ENCODE peak calls at places on chromosomes 7 and 10, in four cellular contexts. T is upper lobe of left lung, H is suprapubic skin, K is heart left ventricle. S is an unnamed sample.

GRCh38 chr10:72637398-72637857 is 11.5 kb upstream of the MICU1 start:
- DNase-seq in T (peak; percentile 57), H (no peak), K (peak; percentile 70), S (peak; percentile 21)

GRCh38 chr7:56092789-56093531 is at the start of gene PHKG1:
- DNase-seq in T (peak; percentile 60), H (peak; percentile 86), K (peak; percentile 86), S (peak; percentile 94)

GRCh38 chr10:642186-642890 is 47.1 kb downstream of the DIP2C start:
- DNase-seq in T (no peak), H (peak; percentile 41), K (peak; percentile 21), S (no peak)

GRCh38 chr7:143351060-143351459 is 11.5 kb downstream of the FAM131B start:
- DNase-seq in T (no peak), H (no peak), K (no peak), S (peak; percentile 28)

GRCh38 chr7:133934974-133935330 is 192.2 kb upstream of the LRGUK start:
- DNase-seq in T (no peak), H (no peak), K (no peak), S (no peak)

GRCh38 chr10:91630592-91630991 is 2.3 kb downstream of the PPP1R3C start:
- DNase-seq in T (no peak), H (no peak), K (no peak), S (no peak)

GRCh38 chr10:62806246-62806645 is 1.7 kb downstream of the ADO start:
- DNase-seq in T (no peak), H (no peak), K (no peak), S (no peak)

GRCh38 chr7:133003052-133003910 is 78.6 kb downstream of the CHCHD3 start:
- DNase-seq in T (no peak), H (no peak), K (no peak), S (no peak)

DNA sequence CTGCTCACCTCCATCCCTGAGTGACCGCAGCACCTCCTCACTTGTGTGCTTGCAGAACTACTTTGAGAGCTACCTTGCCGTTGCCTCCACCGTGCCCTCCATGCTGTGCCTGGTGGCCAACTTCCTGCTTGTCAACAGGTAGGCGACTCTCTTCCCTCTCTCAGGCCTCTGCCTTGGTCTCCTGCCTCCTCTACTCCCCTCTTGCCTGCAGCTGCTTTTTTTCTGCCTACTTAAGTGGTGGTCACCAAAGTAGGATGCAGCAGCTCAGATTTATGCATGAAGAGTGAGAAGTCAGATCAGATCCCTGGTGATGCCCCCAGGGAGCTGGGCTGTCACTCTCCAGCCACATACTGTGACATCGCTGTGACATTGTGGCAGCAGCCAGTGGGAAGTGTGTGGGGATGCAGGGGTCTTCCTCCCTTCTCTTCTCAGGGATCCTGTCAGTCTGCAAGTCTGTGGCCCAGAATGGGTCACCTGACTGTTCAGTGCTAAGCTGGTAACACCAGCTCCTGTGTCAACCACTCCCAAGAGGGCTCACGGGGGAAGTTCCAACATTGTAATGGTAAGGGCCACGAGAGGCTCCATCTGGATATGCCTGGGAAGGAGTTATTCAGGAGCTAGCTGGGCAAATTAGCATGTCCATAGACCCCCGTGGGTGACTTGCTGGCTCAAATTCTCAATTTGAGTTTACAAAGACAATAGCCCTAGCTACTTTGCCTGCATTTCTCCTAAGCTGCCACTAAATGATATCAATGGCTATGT is 25.3 kb downstream of the SLC29A3 start:
- DNase-seq in T (no peak), H (no peak), K (no peak), S (no peak)
- H3K4me3 ChIP-seq in T (no peak overlapping the region), H (no peak overlapping the region), K (no peak overlapping the region), S (no peak overlapping the region)

GRCh38 chr10:123101844-123102243 is 33.9 kb upstream of the HMX3 start:
- DNase-seq in T (no peak), H (no peak), K (no peak), S (no peak)

GRCh38 chr10:123096452-123096851 is 39.3 kb upstream of the HMX3 start:
- DNase-seq in T (no peak), H (no peak), K (no peak), S (no peak)

GRCh38 chr10:123093489-123093888 is 42.3 kb upstream of the HMX3 start:
- DNase-seq in T (no peak), H (no peak), K (no peak), S (no peak)

GRCh38 chr10:123100030-123100762 is 35.6 kb upstream of the HMX3 start:
- DNase-seq in T (no peak), H (no peak), K (no peak), S (no peak)

DNA sequence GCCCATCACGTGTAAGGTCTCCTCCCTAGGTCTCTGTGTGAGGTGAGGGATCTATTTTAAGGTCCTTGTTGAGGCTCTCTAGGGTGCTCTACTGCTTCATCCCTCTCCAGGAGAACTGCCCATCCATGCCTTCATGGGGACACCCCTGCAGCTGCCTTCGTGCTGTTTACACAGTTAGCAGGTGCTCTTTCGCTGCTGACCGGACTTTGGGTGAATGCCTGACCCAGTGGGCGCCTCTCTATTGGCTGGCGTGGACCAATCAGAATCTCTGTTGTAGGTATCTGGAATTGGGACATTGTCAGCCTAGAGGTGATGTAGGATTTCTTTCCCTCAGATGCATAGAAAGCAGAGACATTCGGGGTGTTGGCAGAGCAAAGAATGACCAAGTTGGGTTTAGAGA is 38.7 kb upstream of the HMX3 start:
- DNase-seq in T (no peak), H (no peak), K (no peak), S (no peak)
- TF ChIP-seq POLR2A in T (no peak), H (no peak), K (no peak), S (no peak)

GRCh38 chr7:23546897-23547572 is 15.3 kb upstream of the TRA2A start:
- DNase-seq in T (peak; percentile 71), H (peak; percentile 78), K (peak; percentile 65), S (peak; percentile 80)
- TF ChIP-seq CTCF in T (peak; percentile 95), H (peak; percentile 84), K (peak; percentile 91), S (peak; percentile 77)

DNA sequence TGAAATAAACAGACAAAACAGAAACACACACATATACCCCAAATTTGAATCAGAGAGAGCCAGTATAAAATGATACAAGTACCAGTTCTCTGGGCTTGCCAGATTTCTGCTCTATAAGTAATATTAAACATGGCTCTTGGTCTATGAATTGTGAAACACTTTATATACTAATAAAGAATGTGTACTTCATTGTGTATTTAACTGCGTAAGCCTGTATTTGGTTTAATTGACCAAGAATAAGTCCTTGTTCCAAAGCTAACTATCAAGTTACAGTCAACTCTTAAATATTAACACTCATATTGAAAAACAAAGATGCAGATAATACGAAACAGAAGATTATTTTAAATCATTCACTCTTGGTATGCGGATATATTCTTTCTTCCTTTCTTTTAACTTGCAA is 8.7 kb downstream of the FGFR2 start:
- DNase-seq in T (no peak), H (no peak), K (no peak), S (no peak)
- H3K4me3 ChIP-seq in T (no peak overlapping the region), H (no peak overlapping the region), K (no peak overlapping the region), S (no peak overlapping the region)

GRCh38 chr7:76296743-76297740 is 5.4 kb upstream of the HSPB1 start:
- DNase-seq in T (peak; percentile 92), H (no peak), K (peak; percentile 53), S (peak; percentile 88)

GRCh38 chr7:76293407-76293901 is 9.0 kb upstream of the HSPB1 start:
- DNase-seq in T (no peak), H (no peak), K (no peak), S (no peak)

GRCh38 chr7:76291346-76292205 is 10.9 kb upstream of the HSPB1 start:
- DNase-seq in T (peak; percentile 93), H (peak; percentile 97), K (peak; percentile 94), S (peak; percentile 99)

GRCh38 chr7:76294344-76295024 is 8.0 kb upstream of the HSPB1 start:
- DNase-seq in T (peak; percentile 95), H (peak; percentile 98), K (peak; percentile 99), S (peak; percentile 99)

GRCh38 chr7:76292206-76292573 is 10.3 kb upstream of the HSPB1 start:
- DNase-seq in T (peak; percentile 60), H (no peak), K (no peak), S (peak; percentile 93)
- TF ChIP-seq POLR2A in T (no peak), H (no peak), K (no peak), S (no peak)

DNA sequence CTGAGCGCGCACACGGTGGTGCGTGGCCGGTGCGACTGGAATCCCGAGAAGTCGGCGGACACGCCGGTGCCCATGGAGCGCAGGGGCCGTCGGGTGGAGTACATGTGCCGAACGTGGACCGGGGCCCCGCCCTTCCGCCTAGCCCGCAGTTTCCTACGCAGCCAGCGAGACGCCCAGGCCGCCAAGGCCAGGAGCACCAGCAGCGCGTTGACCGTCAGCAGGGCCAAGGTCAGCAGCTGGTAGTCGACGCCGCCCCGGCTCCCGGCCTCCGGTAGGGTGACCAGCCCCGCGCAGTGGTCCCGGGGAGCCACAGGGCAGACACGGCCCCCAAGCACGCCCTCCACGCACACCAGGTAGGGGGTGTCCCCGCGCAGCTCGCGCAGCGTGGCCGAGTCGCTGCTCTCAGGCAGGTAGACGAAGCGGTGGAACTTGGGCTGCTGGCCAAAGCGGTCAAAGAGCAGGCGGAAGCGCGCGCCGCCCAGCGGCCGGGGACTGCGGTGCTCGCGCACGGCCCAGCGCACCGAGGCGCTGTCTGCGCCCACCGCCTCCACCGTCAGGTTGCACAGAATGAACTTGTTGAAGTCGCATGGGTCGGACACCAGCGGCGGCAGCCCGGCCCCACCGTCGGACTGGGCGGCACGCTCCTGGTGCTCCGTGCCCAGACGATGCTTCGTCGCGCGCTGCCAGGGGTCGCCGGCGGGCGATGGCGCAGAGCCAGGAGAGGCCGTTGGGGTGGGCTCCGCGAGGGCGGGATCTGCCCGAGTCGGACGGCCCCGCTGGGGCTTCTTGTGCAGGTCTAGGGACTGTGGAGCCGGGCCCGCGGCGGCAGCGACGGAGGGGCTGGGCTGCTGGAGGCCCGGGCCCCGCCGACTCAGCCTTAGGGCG is 2.2 kb downstream of the TRIL start:
- DNase-seq in T (peak; percentile 78), H (peak; percentile 85), K (peak; percentile 86), S (peak; percentile 54)
- TF ChIP-seq CTCF in T (peak; percentile 91), H (peak; percentile 76), K (peak; percentile 49), S (no peak)

GRCh38 chr7:17843041-17843440 is 97.3 kb downstream of the SNX13 start:
- DNase-seq in T (no peak), H (no peak), K (no peak), S (no peak)

GRCh38 chr7:17844514-17845196 is 95.6 kb downstream of the SNX13 start:
- DNase-seq in T (no peak), H (no peak), K (no peak), S (no peak)

GRCh38 chr7:17844022-17844421 is 96.3 kb downstream of the SNX13 start:
- DNase-seq in T (no peak), H (no peak), K (no peak), S (no peak)

GRCh38 chr7:17846935-17847334 is 93.4 kb downstream of the SNX13 start:
- DNase-seq in T (no peak), H (no peak), K (no peak), S (no peak)

DNA sequence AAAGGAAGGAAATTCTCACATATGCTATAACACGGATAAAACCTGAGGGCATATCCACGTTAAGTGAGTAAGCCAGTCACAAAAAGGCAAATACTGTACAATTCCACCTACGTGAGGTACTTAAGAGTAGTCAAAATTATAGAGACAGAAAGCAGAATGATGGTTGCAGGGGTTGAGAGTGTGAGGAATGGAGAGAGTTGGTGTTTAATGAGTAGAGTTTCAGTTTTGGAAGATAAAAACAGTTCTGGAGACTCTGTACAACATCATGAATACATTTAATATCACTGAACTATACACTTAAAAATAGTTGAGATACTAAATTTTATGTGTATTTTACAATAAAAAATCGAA is 95.1 kb downstream of the SNX13 start:
- DNase-seq in T (no peak), H (no peak), K (no peak), S (no peak)
- H3K4me3 ChIP-seq in T (no peak overlapping the region), H (no peak overlapping the region), K (no peak overlapping the region), S (no peak overlapping the region)

GRCh38 chr10:122021421-122021820 is 32.5 kb downstream of the TACC2 start:
- DNase-seq in T (no peak), H (peak; percentile 84), K (no peak), S (peak; percentile 79)
- TF ChIP-seq POLR2A in T (no peak), H (no peak), K (no peak), S (no peak)

GRCh38 chr10:80200687-80201086 is 4.7 kb downstream of the ANXA11 start:
- DNase-seq in T (peak; percentile 18), H (no peak), K (no peak), S (no peak)
- TF ChIP-seq CTCF in T (no peak), H (no peak), K (no peak), S (no peak)

S was measured in lower leg skin.